ENCODE peak calls at places on chromosomes 16 and 17, in four cellular contexts. One of them, this sample, is unnamed.

GRCh38 chr16:52584354-52584840 is 37.5 kb upstream of the TOX3 start:
- DNase-seq in SK-N-SH: no peak
- DNase-seq in HepG2: no peak
- DNase-seq in transverse colon: no peak
- DNase-seq in this sample: no peak

GRCh38 chr16:55255890-55256289 is 68.1 kb upstream of the IRX6 start:
- DNase-seq in HepG2: no peak
- DNase-seq in transverse colon: no peak
- DNase-seq in SK-N-SH: peak
- DNase-seq in this sample: no peak

GRCh38 chr16:55588799-55589198 is 22.3 kb downstream of the CAPNS2 start:
- DNase-seq in HepG2: no peak
- DNase-seq in SK-N-SH: no peak
- DNase-seq in transverse colon: no peak
- DNase-seq in this sample: no peak

GRCh38 chr17:30304778-30305177 is 13.0 kb upstream of the BLMH start:
- DNase-seq in transverse colon: no peak
- DNase-seq in HepG2: no peak
- DNase-seq in SK-N-SH: no peak
- DNase-seq in this sample: no peak

GRCh38 chr17:74852237-74853047 is 7.2 kb downstream of the GRIN2C start:
- DNase-seq in SK-N-SH: peak
- DNase-seq in transverse colon: peak
- DNase-seq in HepG2: peak
- DNase-seq in this sample: no peak

GRCh38 chr16:19431636-19432340 is 14.1 kb downstream of the TMC5 start:
- DNase-seq in SK-N-SH: no peak
- DNase-seq in transverse colon: peak
- DNase-seq in HepG2: no peak
- DNase-seq in this sample: no peak

GRCh38 chr17:74972107-74972972 is at the start of gene HID1:
- DNase-seq in SK-N-SH: peak
- DNase-seq in transverse colon: peak
- DNase-seq in HepG2: peak
- DNase-seq in this sample: no peak

GRCh38 chr16:77553130-77553529 is 118.3 kb upstream of the ADAMTS18 start:
- DNase-seq in HepG2: no peak
- DNase-seq in transverse colon: no peak
- DNase-seq in SK-N-SH: no peak
- DNase-seq in this sample: no peak

GRCh38 chr17:82219083-82219482 is 6.4 kb upstream of the CCDC57 start:
- DNase-seq in HepG2: no peak
- DNase-seq in transverse colon: no peak
- DNase-seq in SK-N-SH: peak
- DNase-seq in this sample: no peak
- TF ChIP-seq POLR2AphosphoS5 in HepG2: no peak
- TF ChIP-seq POLR2AphosphoS5 in transverse colon: no peak
- TF ChIP-seq POLR2AphosphoS5 in SK-N-SH: no peak
- TF ChIP-seq POLR2AphosphoS5 in this sample: no peak

DNA sequence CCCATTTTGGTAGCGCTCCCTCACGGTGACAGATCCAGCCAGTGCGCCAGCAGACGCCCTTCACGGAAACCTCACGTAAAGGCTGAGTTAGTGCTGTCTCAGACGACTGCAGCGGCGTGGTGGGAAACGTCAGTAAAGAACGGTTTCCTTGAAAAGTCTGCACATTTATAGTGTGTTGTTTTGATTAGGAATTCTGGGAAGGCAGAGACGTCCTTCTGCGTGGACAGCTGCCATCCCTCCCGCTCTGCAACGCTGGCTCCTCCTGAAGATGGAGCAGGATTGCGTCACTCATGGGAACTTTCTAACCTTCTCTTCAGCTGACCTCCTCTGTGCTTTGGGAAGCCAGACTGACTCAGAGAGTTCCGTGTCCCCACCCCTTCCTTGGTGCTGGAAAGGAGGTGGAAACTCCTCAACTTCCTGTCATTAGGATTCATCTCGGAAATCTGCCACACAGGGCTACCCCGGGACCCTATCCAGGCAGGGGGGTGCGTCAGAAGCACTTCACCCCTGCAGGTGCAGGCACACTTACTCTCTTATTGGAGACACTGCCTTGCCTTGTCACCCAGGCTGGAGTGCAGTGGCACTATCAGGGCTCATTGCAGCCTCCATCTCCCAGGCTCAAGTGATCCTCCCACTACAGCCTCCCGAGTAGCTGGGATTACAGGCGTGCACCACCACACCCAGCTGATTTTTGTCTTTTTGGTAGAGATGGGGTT is 24.3 kb upstream of the CRISPLD2 start:
- DNase-seq in HepG2: no peak
- DNase-seq in transverse colon: peak
- DNase-seq in SK-N-SH: no peak
- DNase-seq in this sample: peak
- TF ChIP-seq EP300 in HepG2: no peak
- TF ChIP-seq EP300 in transverse colon: peak
- TF ChIP-seq EP300 in SK-N-SH: no peak
- TF ChIP-seq EP300 in this sample: peak

DNA sequence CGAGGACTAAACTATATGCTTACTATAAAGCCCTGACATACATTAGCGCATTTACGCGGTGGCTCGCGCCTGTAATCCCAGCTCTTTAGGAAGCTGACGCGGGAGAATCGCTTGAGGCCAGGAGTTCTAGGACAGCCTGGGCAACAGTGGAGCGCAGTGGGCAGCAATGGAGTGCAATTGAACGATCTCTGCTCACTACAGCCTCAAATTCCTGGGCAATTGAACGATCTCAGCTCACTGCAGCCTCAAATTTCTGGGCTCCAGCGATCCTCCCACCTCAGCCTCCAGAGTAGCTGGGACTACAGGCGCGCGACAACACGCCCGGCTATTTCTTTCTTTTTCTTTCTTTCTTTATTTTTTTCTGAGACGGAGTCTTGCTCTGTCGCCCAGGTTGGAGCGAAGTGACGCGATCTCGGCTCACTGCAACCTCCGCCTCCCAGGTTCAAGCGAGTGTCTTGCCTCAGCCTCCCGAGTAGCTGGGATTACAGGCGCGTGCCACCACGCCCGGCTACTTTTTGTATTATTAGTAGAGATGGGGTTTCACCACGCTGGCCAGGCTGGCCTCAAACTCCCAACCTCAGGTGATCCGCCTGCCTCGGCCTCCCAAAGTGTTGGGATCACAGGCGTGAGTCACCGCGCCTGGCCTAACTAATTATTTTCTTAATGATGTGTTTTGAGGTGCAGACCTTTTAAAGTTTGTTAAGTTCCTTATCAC is 506 bp upstream of the COG7 start:
- DNase-seq in HepG2: no peak
- DNase-seq in transverse colon: no peak
- DNase-seq in SK-N-SH: no peak
- DNase-seq in this sample: no peak
- H3K27ac ChIP-seq in HepG2: peak
- H3K27ac ChIP-seq in transverse colon: peak
- H3K27ac ChIP-seq in SK-N-SH: no peak
- H3K27ac ChIP-seq in this sample: no peak

GRCh38 chr17:83099570-83100181 is 20.3 kb downstream of the METRNL start:
- DNase-seq in transverse colon: peak
- DNase-seq in HepG2: no peak
- DNase-seq in SK-N-SH: peak
- DNase-seq in this sample: no peak
- TF ChIP-seq POLR2AphosphoS5 in transverse colon: no peak
- TF ChIP-seq POLR2AphosphoS5 in HepG2: no peak
- TF ChIP-seq POLR2AphosphoS5 in SK-N-SH: no peak
- TF ChIP-seq POLR2AphosphoS5 in this sample: no peak

GRCh38 chr17:43935204-43935925 is 6.9 kb downstream of the PPY start:
- DNase-seq in SK-N-SH: no peak
- DNase-seq in transverse colon: no peak
- DNase-seq in HepG2: no peak
- DNase-seq in this sample: no peak
- TF ChIP-seq EP300 in SK-N-SH: no peak
- TF ChIP-seq EP300 in transverse colon: no peak
- TF ChIP-seq EP300 in HepG2: no peak
- TF ChIP-seq EP300 in this sample: no peak